ENCODE peak calls at places on chromosomes 6 and 20, in ten cellular contexts. J, W, Y, O, C, I, R, V, T and F are unnamed samples.

GRCh38 chr20:64228751-64229518 is 26.6 kb upstream of the PCMTD2 start:
- DNase-seq in T (no peak), J (no peak), C (no peak), V (no peak), W (no peak), O (no peak), R (no peak), Y (no peak), I (no peak), F (no peak)

GRCh38 chr20:55386686-55387085 is 618.6 kb downstream of the CBLN4 start:
- DNase-seq in I (no peak), C (no peak), W (no peak), V (no peak), J (no peak), R (no peak), T (no peak), O (no peak), Y (no peak), F (no peak)

GRCh38 chr20:25197173-25197869 is 1.8 kb downstream of the ENTPD6 start:
- DNase-seq in J (no peak), C (no peak), R (no peak), Y (peak; percentile 53), T (no peak), V (no peak), I (no peak), O (no peak), W (peak; percentile 61), F (no peak)

GRCh38 chr20:47360489-47361267 is 4.2 kb upstream of the ZMYND8 start:
- DNase-seq in T (no peak), J (peak; percentile 83), R (peak; percentile 94), I (peak; percentile 83), C (peak; percentile 91), O (no peak), V (peak; percentile 96), W (peak; percentile 87), Y (peak; percentile 77), F (peak; percentile 40)

GRCh38 chr6:4780360-4780812 is 4.2 kb downstream of the CDYL start:
- DNase-seq in I (no peak), R (peak; percentile 66), W (peak; percentile 75), T (no peak), O (no peak), C (no peak), V (peak; percentile 43), J (peak; percentile 29), Y (peak; percentile 48), F (no peak)

GRCh38 chr20:3721912-3722311 is 9.5 kb upstream of the SIGLEC1 start:
- DNase-seq in J (no peak), V (peak; percentile 25), W (no peak), I (no peak), O (no peak), Y (no peak), T (no peak), C (no peak), R (no peak), F (no peak)

GRCh38 chr6:112149236-112149635 is 61.8 kb downstream of the FAM229B start:
- DNase-seq in J (no peak), I (no peak), O (no peak), W (no peak), T (no peak), R (no peak), C (no peak), V (no peak), Y (no peak), F (no peak)

GRCh38 chr6:45075246-45075645 is 252.9 kb upstream of the RUNX2 start:
- DNase-seq in Y (no peak), R (peak; percentile 99), V (peak; percentile 96), J (peak; percentile 95), O (no peak), I (no peak), W (no peak), T (no peak), C (no peak), F (no peak)

GRCh38 chr6:10418862-10419748 is 4.2 kb upstream of the TFAP2A start:
- DNase-seq in V (no peak), W (peak; percentile 93), R (no peak), O (peak; percentile 55), C (peak; percentile 72), J (no peak), I (no peak), T (no peak), Y (no peak), F (no peak)

GRCh38 chr6:98835149-98836024 is 1.0 kb downstream of the POU3F2 start:
- DNase-seq in T (no peak), W (peak; percentile 81), J (no peak), O (no peak), Y (no peak), V (no peak), I (peak; percentile 66), C (peak; percentile 84), R (no peak), F (no peak)

GRCh38 chr6:42224222-42225042 is 6.8 kb upstream of the MRPS10 start:
- DNase-seq in T (no peak), J (peak; percentile 91), I (no peak), C (no peak), Y (no peak), W (no peak), R (peak; percentile 95), O (no peak), V (peak; percentile 92), F (no peak)

GRCh38 chr6:84137051-84137375 is 90.4 kb downstream of the CEP162 start:
- DNase-seq in R (peak; percentile 10), Y (no peak), J (no peak), I (no peak), W (no peak), V (peak; percentile 88), T (no peak), O (no peak), C (no peak), F (no peak)

GRCh38 chr6:43970068-43970912 is 157.0 kb downstream of the MRPL14 start:
- DNase-seq in J (no peak), I (no peak), Y (no peak), R (no peak), C (no peak), V (no peak), T (no peak), O (no peak), W (peak; percentile 45), F (no peak)

GRCh38 chr20:31821427-31821826 is 2.3 kb downstream of the MYLK2 start:
- DNase-seq in O (no peak), Y (no peak), V (no peak), W (no peak), R (no peak), I (no peak), J (no peak), T (no peak), C (no peak), F (no peak)

GRCh38 chr6:93721386-93722048 is 302.2 kb upstream of the EPHA7 start:
- DNase-seq in C (no peak), R (peak; percentile 67), O (no peak), J (no peak), V (peak; percentile 67), I (no peak), W (peak; percentile 80), Y (no peak), T (no peak), F (no peak)

GRCh38 chr6:31010393-31011060 is at the start of gene MUC22:
- DNase-seq in J (no peak), Y (no peak), R (peak; percentile 74), T (no peak), V (peak; percentile 6), C (no peak), O (no peak), W (no peak), I (no peak), F (no peak)

GRCh38 chr20:9172908-9173307 is 104.0 kb downstream of the PLCB4 start:
- DNase-seq in J (no peak), V (peak; percentile 23), T (no peak), O (no peak), Y (no peak), R (peak; percentile 17), I (no peak), C (no peak), W (no peak), F (no peak)
- TF ChIP-seq CTCF in J (peak; percentile 49), V (peak; percentile 22), T (no peak), O (no peak), Y (no peak), R (peak; percentile 18), I (no peak), C (no peak), W (peak; percentile 55), F (no peak)

DNA sequence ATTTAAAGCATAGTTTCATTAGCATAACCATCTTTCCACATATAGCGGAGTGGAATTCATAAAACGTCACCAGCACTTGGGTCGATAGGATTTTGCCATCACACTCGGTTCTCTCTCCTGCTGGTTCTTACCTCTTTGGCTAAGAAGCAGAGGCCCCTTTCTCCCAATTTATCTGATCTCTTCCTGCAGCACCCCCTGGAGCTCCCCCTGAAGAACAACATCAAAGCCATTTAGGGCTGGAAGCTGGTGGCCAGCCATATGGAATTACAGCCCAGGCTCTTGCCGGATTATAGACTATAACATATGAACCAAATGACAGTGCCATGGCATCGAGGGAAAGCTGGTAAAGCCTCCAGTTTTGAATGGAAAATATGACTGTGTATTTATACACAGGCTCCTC is 6.4 kb upstream of the KIF6 start:
- DNase-seq in Y (no peak), W (peak; percentile 61), O (no peak), V (no peak), R (no peak), T (no peak), I (no peak), J (no peak), C (no peak), F (no peak)
- TF ChIP-seq CTCF in Y (no peak), W (peak; percentile 70), O (no peak), V (peak; percentile 23), R (no peak), T (no peak), I (no peak), J (no peak), C (no peak), F (no peak)

DNA sequence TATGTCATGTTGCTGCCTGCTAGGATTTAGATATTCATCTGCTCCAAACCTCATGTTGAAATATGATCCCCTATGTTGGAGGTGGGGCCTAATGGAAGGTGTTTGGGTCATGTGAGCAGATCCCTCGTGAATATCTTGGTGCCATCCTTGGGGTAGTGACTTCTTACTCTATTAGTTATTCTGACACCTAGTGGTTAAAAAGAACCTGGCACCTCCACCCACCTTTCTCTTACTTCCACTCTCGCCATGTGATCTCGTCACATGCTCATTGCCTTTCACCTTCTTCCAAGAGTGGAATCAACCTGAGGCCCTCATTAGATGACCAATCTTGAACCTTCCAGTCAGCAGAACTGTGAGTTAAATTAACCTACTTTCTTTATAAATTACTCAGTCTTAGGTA is 549.4 kb upstream of the SYNCRIP start:
- DNase-seq in T (no peak), Y (no peak), I (no peak), J (peak; percentile 1), O (no peak), C (no peak), W (peak; percentile 68), R (peak; percentile 12), V (peak; percentile 0), F (no peak)
- TF ChIP-seq CTCF in T (no peak), Y (peak; percentile 30), I (peak; percentile 27), J (peak; percentile 51), O (peak; percentile 39), C (peak; percentile 14), W (peak; percentile 70), R (no peak), V (no peak), F (no peak)

GRCh38 chr6:46979206-46979605 is 57.5 kb upstream of the ADGRF5 start:
- DNase-seq in R (no peak), W (no peak), I (no peak), O (no peak), T (no peak), V (no peak), C (no peak), J (no peak), Y (no peak), F (no peak)

GRCh38 chr6:46985943-46986342 is 56.2 kb downstream of the ADGRF1 start:
- DNase-seq in Y (no peak), T (no peak), W (no peak), C (no peak), J (no peak), I (no peak), R (peak; percentile 67), V (no peak), O (no peak), F (no peak)

GRCh38 chr6:46983007-46983411 is 59.1 kb downstream of the ADGRF1 start:
- DNase-seq in R (peak; percentile 38), T (no peak), C (no peak), Y (no peak), O (no peak), W (peak; percentile 60), V (no peak), J (peak; percentile 83), I (no peak), F (no peak)
- TF ChIP-seq CTCF in R (no peak), T (no peak), C (peak; percentile 33), Y (no peak), O (no peak), W (peak; percentile 55), V (no peak), J (no peak), I (no peak), F (no peak)